ENCODE peak calls at places on chromosomes 1 and 21, in seven cellular contexts. D is HepG2, J is HCT116, M is K562, W is SK-N-SH, T is GM12878, E is H1. I is an unnamed sample.

GRCh38 chr1:48062353-48062752 is 65.2 kb upstream of the TRABD2B start:
- DNase-seq in D (no peak), J (no peak), M (no peak), W (no peak), T (no peak), E (no peak), I (no peak)

GRCh38 chr1:6269997-6270401 is 9.1 kb upstream of the GPR153 start:
- DNase-seq in D (no peak), J (no peak), M (no peak), W (peak), T (no peak), E (no peak), I (no peak)

GRCh38 chr1:15154480-15155036 is 1.0 kb downstream of the TMEM51 start:
- DNase-seq in D (no peak), J (no peak), M (peak), W (peak), T (no peak), E (peak), I (no peak)

GRCh38 chr1:239931341-239931740 is 160.3 kb upstream of the FMN2 start:
- DNase-seq in D (no peak), J (no peak), M (no peak), W (no peak), T (no peak), E (no peak), I (no peak)

GRCh38 chr1:39205102-39205780 is 746 bp downstream of the MACF1 start:
- DNase-seq in D (no peak), J (no peak), M (peak), W (no peak), T (no peak), E (no peak), I (no peak)

GRCh38 chr1:87549691-87550090 is 221.0 kb downstream of the LMO4 start:
- DNase-seq in D (no peak), J (no peak), M (no peak), W (no peak), T (no peak), E (no peak), I (no peak)

GRCh38 chr1:40372658-40373322 is 737 bp upstream of the SMAP2 start:
- DNase-seq in D (no peak), J (no peak), M (no peak), W (no peak), T (no peak), E (no peak), I (no peak)

GRCh38 chr21:42148097-42148496 is 70.8 kb upstream of the ABCG1 start:
- DNase-seq in D (no peak), J (no peak), M (no peak), W (no peak), T (no peak), E (no peak), I (no peak)

GRCh38 chr21:26844258-26845065 is 747 bp downstream of the ADAMTS1 start:
- DNase-seq in D (no peak), J (no peak), M (no peak), W (peak), T (no peak), E (peak), I (no peak)

GRCh38 chr1:100736766-100737165 is 17.2 kb downstream of the VCAM1 start:
- DNase-seq in D (no peak), J (no peak), M (no peak), W (no peak), T (no peak), E (no peak), I (no peak)

GRCh38 chr1:89022167-89022959 is at the start of gene GBP3:
- DNase-seq in D (no peak), J (peak), M (no peak), W (no peak), T (peak), E (no peak), I (no peak)
- TF ChIP-seq JUND in D (no peak), J (peak), M (no peak), W (peak), T (no peak), E (no peak), I (no peak)

GRCh38 chr1:232628335-232629214 is 1.4 kb downstream of the SIPA1L2 start:
- DNase-seq in D (no peak), J (no peak), M (no peak), W (peak), T (no peak), E (no peak), I (peak)
- TF ChIP-seq JUND in D (no peak), J (no peak), M (no peak), W (no peak), T (no peak), E (no peak), I (no peak)

DNA sequence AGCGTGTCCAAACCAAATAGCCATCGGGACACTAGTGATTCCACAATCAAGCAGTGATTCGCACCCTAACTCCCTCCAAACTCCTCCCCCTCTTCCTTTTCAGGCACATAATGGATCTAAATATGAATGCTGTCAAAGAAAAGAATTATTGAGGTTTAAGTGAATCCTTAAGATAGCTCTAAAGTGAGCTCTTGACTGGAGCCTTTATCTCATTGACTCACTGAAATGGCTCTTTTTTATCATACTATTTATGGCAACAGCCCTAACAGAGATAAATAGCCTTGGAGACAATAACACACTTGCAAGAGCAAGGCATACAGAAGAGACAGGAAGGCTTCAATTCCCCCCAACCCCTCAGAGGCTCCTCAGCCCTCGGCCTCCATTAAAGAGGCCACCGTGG is 143.3 kb downstream of the PLXNA2 start:
- DNase-seq in D (no peak), J (no peak), M (no peak), W (no peak), T (no peak), E (no peak), I (no peak)
- TF ChIP-seq JUND in D (no peak), J (no peak), M (no peak), W (peak), T (no peak), E (no peak), I (no peak)

GRCh38 chr1:199273837-199274379 is 635.1 kb downstream of the PTPRC start:
- DNase-seq in D (no peak), J (no peak), M (no peak), W (no peak), T (peak), E (no peak), I (no peak)
- TF ChIP-seq JUND in D (no peak), J (no peak), M (no peak), W (no peak), T (no peak), E (no peak), I (no peak)

GRCh38 chr1:79497193-79497773 is 490.8 kb upstream of the ADGRL4 start:
- DNase-seq in D (peak), J (peak), M (peak), W (peak), T (no peak), E (no peak), I (no peak)
- TF ChIP-seq JUND in D (no peak), J (no peak), M (no peak), W (no peak), T (no peak), E (no peak), I (no peak)

DNA sequence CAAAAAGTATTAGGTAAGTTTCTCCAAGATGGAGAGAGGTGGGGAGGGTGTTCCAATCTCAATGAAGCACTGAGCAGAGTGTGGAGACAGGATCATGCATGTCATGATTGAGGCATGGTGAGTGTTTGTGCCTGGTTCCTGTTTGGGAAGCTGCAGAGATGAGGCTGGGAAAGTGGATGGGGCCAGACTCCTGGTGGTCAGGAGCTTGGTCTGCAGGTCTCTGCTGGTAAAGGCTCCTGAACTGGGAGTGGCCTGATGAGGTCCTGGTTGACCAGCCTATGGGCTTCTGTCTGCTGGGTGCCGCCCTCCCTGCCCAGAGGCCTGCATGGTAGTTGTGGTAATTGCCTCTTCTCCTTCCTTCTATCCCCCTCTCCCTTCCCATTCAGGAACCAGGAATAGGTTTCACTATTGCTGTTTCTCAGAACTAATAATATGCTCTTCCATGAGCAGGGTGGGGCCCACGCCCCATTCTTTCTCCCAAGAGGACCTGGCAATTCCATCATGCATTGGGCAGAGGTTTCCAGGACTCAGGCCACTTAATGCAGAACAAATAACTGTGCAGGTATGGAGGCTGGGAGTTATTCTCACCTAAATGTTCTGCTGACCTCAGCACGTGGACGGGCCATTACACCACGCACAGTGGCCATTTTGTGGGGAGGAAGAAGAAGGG is 24.5 kb downstream of the PROK1 start:
- DNase-seq in D (no peak), J (peak), M (peak), W (no peak), T (no peak), E (no peak), I (no peak)
- TF ChIP-seq JUND in D (no peak), J (no peak), M (no peak), W (no peak), T (no peak), E (no peak), I (no peak)

I was measured in T47D.